ENCODE peak calls at places on chromosomes 16 and 17, in eight cellular contexts. One of them, this sample, is unnamed.

GRCh38 chr17:64984776-64985521 is 65.7 kb upstream of the LRRC37A3 start:
- DNase-seq in upper lobe of right lung: no peak
- DNase-seq in body of pancreas: no peak
- DNase-seq in BE2C: no peak
- DNase-seq in gastrocnemius medialis: no peak
- DNase-seq in foreskin fibroblast: peak; percentile 37
- DNase-seq in spleen: no peak
- DNase-seq in bronchial epithelial cell: peak; percentile 56
- DNase-seq in this sample: no peak

GRCh38 chr17:55451203-55451641 is 29.6 kb upstream of the MMD start:
- DNase-seq in upper lobe of right lung: no peak
- DNase-seq in body of pancreas: no peak
- DNase-seq in BE2C: no peak
- DNase-seq in gastrocnemius medialis: no peak
- DNase-seq in foreskin fibroblast: peak; percentile 79
- DNase-seq in spleen: no peak
- DNase-seq in bronchial epithelial cell: no peak
- DNase-seq in this sample: no peak

GRCh38 chr17:44094701-44095387 is 24.3 kb downstream of the G6PC3 start:
- DNase-seq in upper lobe of right lung: no peak
- DNase-seq in body of pancreas: no peak
- DNase-seq in BE2C: no peak
- DNase-seq in gastrocnemius medialis: no peak
- DNase-seq in foreskin fibroblast: no peak
- DNase-seq in spleen: no peak
- DNase-seq in bronchial epithelial cell: no peak
- DNase-seq in this sample: no peak

GRCh38 chr16:1771072-1771863 is at the start of gene NME3:
- DNase-seq in upper lobe of right lung: peak; percentile 90
- DNase-seq in body of pancreas: peak; percentile 78
- DNase-seq in BE2C: peak; percentile 77
- DNase-seq in gastrocnemius medialis: no peak
- DNase-seq in foreskin fibroblast: peak; percentile 58
- DNase-seq in spleen: peak; percentile 95
- DNase-seq in bronchial epithelial cell: peak; percentile 35
- DNase-seq in this sample: peak; percentile 80

GRCh38 chr16:89605186-89605970 is 8.1 kb upstream of the DPEP1 start:
- DNase-seq in upper lobe of right lung: no peak
- DNase-seq in body of pancreas: no peak
- DNase-seq in BE2C: no peak
- DNase-seq in gastrocnemius medialis: no peak
- DNase-seq in foreskin fibroblast: no peak
- DNase-seq in spleen: no peak
- DNase-seq in bronchial epithelial cell: no peak
- DNase-seq in this sample: no peak

GRCh38 chr16:21104124-21104860 is 46.4 kb downstream of the DNAH3 start:
- DNase-seq in upper lobe of right lung: no peak
- DNase-seq in body of pancreas: no peak
- DNase-seq in BE2C: no peak
- DNase-seq in gastrocnemius medialis: no peak
- DNase-seq in foreskin fibroblast: peak; percentile 40
- DNase-seq in spleen: no peak
- DNase-seq in bronchial epithelial cell: no peak
- DNase-seq in this sample: no peak

GRCh38 chr17:55730380-55730779 is 7.7 kb upstream of the TMEM100 start:
- DNase-seq in upper lobe of right lung: no peak
- DNase-seq in body of pancreas: no peak
- DNase-seq in BE2C: no peak
- DNase-seq in gastrocnemius medialis: no peak
- DNase-seq in foreskin fibroblast: no peak
- DNase-seq in spleen: no peak
- DNase-seq in bronchial epithelial cell: no peak
- DNase-seq in this sample: no peak

GRCh38 chr17:58153046-58153445 is 4.9 kb downstream of the OR4D1 start:
- DNase-seq in upper lobe of right lung: no peak
- DNase-seq in body of pancreas: no peak
- DNase-seq in BE2C: no peak
- DNase-seq in gastrocnemius medialis: no peak
- DNase-seq in foreskin fibroblast: no peak
- DNase-seq in spleen: no peak
- DNase-seq in bronchial epithelial cell: no peak
- DNase-seq in this sample: no peak

GRCh38 chr16:14560523-14560922 is 69.5 kb downstream of the PARN start:
- DNase-seq in upper lobe of right lung: no peak
- DNase-seq in body of pancreas: no peak
- DNase-seq in BE2C: no peak
- DNase-seq in gastrocnemius medialis: no peak
- DNase-seq in foreskin fibroblast: no peak
- DNase-seq in spleen: no peak
- DNase-seq in bronchial epithelial cell: no peak
- DNase-seq in this sample: no peak

GRCh38 chr16:83389751-83390150 is 418.0 kb upstream of the HSBP1 start:
- DNase-seq in upper lobe of right lung: no peak
- DNase-seq in body of pancreas: no peak
- DNase-seq in BE2C: no peak
- DNase-seq in gastrocnemius medialis: no peak
- DNase-seq in foreskin fibroblast: no peak
- DNase-seq in spleen: no peak
- DNase-seq in bronchial epithelial cell: no peak
- DNase-seq in this sample: no peak

GRCh38 chr16:56294599-56294998 is 103.3 kb downstream of the GNAO1 start:
- DNase-seq in upper lobe of right lung: no peak
- DNase-seq in body of pancreas: no peak
- DNase-seq in BE2C: no peak
- DNase-seq in gastrocnemius medialis: no peak
- DNase-seq in foreskin fibroblast: no peak
- DNase-seq in spleen: no peak
- DNase-seq in bronchial epithelial cell: peak; percentile 13
- DNase-seq in this sample: no peak

GRCh38 chr16:58426960-58427359 is 34.7 kb downstream of the GINS3 start:
- DNase-seq in upper lobe of right lung: no peak
- DNase-seq in body of pancreas: peak; percentile 23
- DNase-seq in BE2C: no peak
- DNase-seq in gastrocnemius medialis: peak; percentile 70
- DNase-seq in foreskin fibroblast: no peak
- DNase-seq in spleen: no peak
- DNase-seq in bronchial epithelial cell: no peak
- DNase-seq in this sample: no peak

GRCh38 chr17:3636908-3637373 is 381 bp downstream of the CTNS start:
- DNase-seq in upper lobe of right lung: no peak
- DNase-seq in body of pancreas: no peak
- DNase-seq in BE2C: no peak
- DNase-seq in gastrocnemius medialis: no peak
- DNase-seq in foreskin fibroblast: no peak
- DNase-seq in spleen: no peak
- DNase-seq in bronchial epithelial cell: no peak
- DNase-seq in this sample: no peak

GRCh38 chr16:55775857-55776256 is 57.0 kb downstream of the CES1 start:
- DNase-seq in upper lobe of right lung: no peak
- DNase-seq in body of pancreas: no peak
- DNase-seq in BE2C: no peak
- DNase-seq in gastrocnemius medialis: no peak
- DNase-seq in foreskin fibroblast: no peak
- DNase-seq in spleen: no peak
- DNase-seq in bronchial epithelial cell: no peak
- DNase-seq in this sample: no peak

GRCh38 chr16:8962393-8963009 is 1.2 kb downstream of the USP7 start:
- DNase-seq in upper lobe of right lung: peak; percentile 69
- DNase-seq in body of pancreas: peak; percentile 25
- DNase-seq in BE2C: no peak
- DNase-seq in gastrocnemius medialis: no peak
- DNase-seq in foreskin fibroblast: no peak
- DNase-seq in spleen: peak; percentile 91
- DNase-seq in bronchial epithelial cell: no peak
- DNase-seq in this sample: peak; percentile 35

GRCh38 chr17:40499551-40500189 is 1.8 kb downstream of the TNS4 start:
- DNase-seq in upper lobe of right lung: peak; percentile 92
- DNase-seq in body of pancreas: peak; percentile 88
- DNase-seq in BE2C: peak; percentile 86
- DNase-seq in gastrocnemius medialis: peak; percentile 81
- DNase-seq in foreskin fibroblast: peak; percentile 66
- DNase-seq in spleen: no peak
- DNase-seq in bronchial epithelial cell: peak; percentile 47
- DNase-seq in this sample: peak; percentile 75

GRCh38 chr17:49508061-49508865 is 13.2 kb downstream of the NGFR start:
- DNase-seq in upper lobe of right lung: no peak
- DNase-seq in body of pancreas: no peak
- DNase-seq in BE2C: no peak
- DNase-seq in gastrocnemius medialis: no peak
- DNase-seq in foreskin fibroblast: no peak
- DNase-seq in spleen: no peak
- DNase-seq in bronchial epithelial cell: peak; percentile 96
- DNase-seq in this sample: no peak

GRCh38 chr17:70603226-70603625 is 433.9 kb downstream of the KCNJ2 start:
- DNase-seq in upper lobe of right lung: no peak
- DNase-seq in body of pancreas: no peak
- DNase-seq in BE2C: no peak
- DNase-seq in gastrocnemius medialis: no peak
- DNase-seq in foreskin fibroblast: no peak
- DNase-seq in spleen: no peak
- DNase-seq in bronchial epithelial cell: no peak
- DNase-seq in this sample: no peak

GRCh38 chr17:67449065-67449464 is 72.0 kb downstream of the PITPNC1 start:
- DNase-seq in upper lobe of right lung: no peak
- DNase-seq in body of pancreas: no peak
- DNase-seq in BE2C: no peak
- DNase-seq in gastrocnemius medialis: no peak
- DNase-seq in foreskin fibroblast: no peak
- DNase-seq in spleen: no peak
- DNase-seq in bronchial epithelial cell: no peak
- DNase-seq in this sample: no peak

GRCh38 chr17:67443931-67444597 is 67.0 kb downstream of the PITPNC1 start:
- DNase-seq in upper lobe of right lung: peak; percentile 22
- DNase-seq in body of pancreas: no peak
- DNase-seq in BE2C: no peak
- DNase-seq in gastrocnemius medialis: no peak
- DNase-seq in foreskin fibroblast: peak; percentile 49
- DNase-seq in spleen: no peak
- DNase-seq in bronchial epithelial cell: no peak
- DNase-seq in this sample: peak; percentile 8

GRCh38 chr17:67452681-67453554 is 75.8 kb downstream of the PITPNC1 start:
- DNase-seq in upper lobe of right lung: peak; percentile 16
- DNase-seq in body of pancreas: no peak
- DNase-seq in BE2C: no peak
- DNase-seq in gastrocnemius medialis: no peak
- DNase-seq in foreskin fibroblast: no peak
- DNase-seq in spleen: no peak
- DNase-seq in bronchial epithelial cell: no peak
- DNase-seq in this sample: no peak

GRCh38 chr17:67449885-67450755 is 73.0 kb downstream of the PITPNC1 start:
- DNase-seq in upper lobe of right lung: peak; percentile 20
- DNase-seq in body of pancreas: no peak
- DNase-seq in BE2C: no peak
- DNase-seq in gastrocnemius medialis: no peak
- DNase-seq in foreskin fibroblast: no peak
- DNase-seq in spleen: no peak
- DNase-seq in bronchial epithelial cell: no peak
- DNase-seq in this sample: no peak

GRCh38 chr17:67448449-67448848 is 71.4 kb downstream of the PITPNC1 start:
- DNase-seq in upper lobe of right lung: peak; percentile 11
- DNase-seq in body of pancreas: no peak
- DNase-seq in BE2C: no peak
- DNase-seq in gastrocnemius medialis: no peak
- DNase-seq in foreskin fibroblast: no peak
- DNase-seq in spleen: no peak
- DNase-seq in bronchial epithelial cell: no peak
- DNase-seq in this sample: no peak
- TF ChIP-seq CTCF in upper lobe of right lung: no peak
- TF ChIP-seq CTCF in body of pancreas: no peak
- TF ChIP-seq CTCF in BE2C: no peak
- TF ChIP-seq CTCF in gastrocnemius medialis: no peak
- TF ChIP-seq CTCF in foreskin fibroblast: no peak
- TF ChIP-seq CTCF in spleen: no peak
- TF ChIP-seq CTCF in bronchial epithelial cell: no peak
- TF ChIP-seq CTCF in this sample: no peak

GRCh38 chr17:34527908-34528470 is 51.4 kb upstream of the TMEM132E start:
- DNase-seq in upper lobe of right lung: no peak
- DNase-seq in body of pancreas: no peak
- DNase-seq in BE2C: peak; percentile 29
- DNase-seq in gastrocnemius medialis: no peak
- DNase-seq in foreskin fibroblast: no peak
- DNase-seq in spleen: no peak
- DNase-seq in bronchial epithelial cell: no peak
- DNase-seq in this sample: no peak
- TF ChIP-seq CTCF in upper lobe of right lung: no peak
- TF ChIP-seq CTCF in body of pancreas: no peak
- TF ChIP-seq CTCF in BE2C: peak; percentile 52
- TF ChIP-seq CTCF in gastrocnemius medialis: no peak
- TF ChIP-seq CTCF in foreskin fibroblast: no peak
- TF ChIP-seq CTCF in spleen: no peak
- TF ChIP-seq CTCF in bronchial epithelial cell: no peak
- TF ChIP-seq CTCF in this sample: no peak

GRCh38 chr16:69619514-69619913 is 53.7 kb downstream of the NFAT5 start:
- DNase-seq in upper lobe of right lung: no peak
- DNase-seq in body of pancreas: no peak
- DNase-seq in BE2C: no peak
- DNase-seq in gastrocnemius medialis: no peak
- DNase-seq in foreskin fibroblast: no peak
- DNase-seq in spleen: no peak
- DNase-seq in bronchial epithelial cell: no peak
- DNase-seq in this sample: no peak
- TF ChIP-seq CTCF in upper lobe of right lung: no peak
- TF ChIP-seq CTCF in body of pancreas: no peak
- TF ChIP-seq CTCF in BE2C: no peak
- TF ChIP-seq CTCF in gastrocnemius medialis: no peak
- TF ChIP-seq CTCF in foreskin fibroblast: no peak
- TF ChIP-seq CTCF in spleen: no peak
- TF ChIP-seq CTCF in bronchial epithelial cell: no peak
- TF ChIP-seq CTCF in this sample: no peak

DNA sequence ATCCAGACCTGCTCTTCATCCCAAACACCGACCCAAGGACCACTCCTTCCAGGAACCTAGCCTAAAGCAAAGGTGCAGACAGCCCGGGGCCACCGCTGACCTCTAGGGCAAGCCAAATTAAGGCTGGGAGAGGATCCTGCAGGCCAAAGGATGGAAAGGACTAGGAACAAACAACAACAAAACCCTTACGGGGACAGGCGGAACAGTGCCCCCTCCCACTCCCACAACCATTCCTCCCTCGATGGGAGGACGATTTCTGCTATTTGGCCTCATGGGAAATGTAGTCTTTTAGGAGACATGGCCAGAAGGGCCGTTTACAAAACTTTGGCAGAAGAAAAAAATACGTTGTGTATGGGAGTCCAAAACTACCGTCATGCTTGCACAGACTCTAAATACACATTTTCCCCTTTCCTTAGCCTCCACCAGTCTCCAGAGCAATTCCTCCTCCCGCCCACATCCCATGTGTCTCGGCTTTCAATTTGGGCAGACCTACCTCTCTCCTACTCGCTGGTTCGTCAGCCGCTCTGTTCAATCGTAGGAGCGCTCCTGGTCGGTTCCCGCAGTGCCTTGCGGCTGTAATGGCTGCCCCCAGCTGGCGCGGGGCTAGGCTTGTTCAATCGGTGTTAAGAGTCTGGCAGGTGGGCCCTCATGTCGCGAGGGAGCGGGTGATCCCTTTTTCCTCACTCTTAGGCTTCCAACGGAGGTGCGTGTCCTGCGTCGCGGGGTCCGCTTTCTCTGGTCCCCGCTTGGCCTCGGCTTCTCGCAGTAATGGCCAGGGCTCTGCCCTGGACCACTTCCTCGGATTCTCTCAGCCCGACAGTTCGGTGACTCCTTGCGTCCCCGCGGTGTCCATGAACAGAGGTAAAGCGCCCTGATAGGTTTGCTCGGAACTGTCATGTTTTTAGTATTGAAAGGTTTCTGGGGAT is at the start of gene ERAL1:
- DNase-seq in upper lobe of right lung: peak; percentile 91
- DNase-seq in body of pancreas: peak; percentile 89
- DNase-seq in BE2C: peak; percentile 77
- DNase-seq in gastrocnemius medialis: peak; percentile 82
- DNase-seq in foreskin fibroblast: peak; percentile 83
- DNase-seq in spleen: peak; percentile 96
- DNase-seq in bronchial epithelial cell: peak; percentile 84
- DNase-seq in this sample: peak; percentile 79
- TF ChIP-seq CTCF in upper lobe of right lung: no peak
- TF ChIP-seq CTCF in body of pancreas: no peak
- TF ChIP-seq CTCF in BE2C: no peak
- TF ChIP-seq CTCF in gastrocnemius medialis: no peak
- TF ChIP-seq CTCF in foreskin fibroblast: no peak
- TF ChIP-seq CTCF in spleen: no peak
- TF ChIP-seq CTCF in bronchial epithelial cell: peak; percentile 13
- TF ChIP-seq CTCF in this sample: no peak

This sample was measured in nephron progenitor cell.